ENCODE peak calls at places on chromosomes 5 and 9, in eight cellular contexts. R is HepG2, E is HCT116, H is H1, B is A549, N is endothelial cell of umbilical vein, G is GM12878, O is K562. V is an unnamed sample.

GRCh38 chr5:111927191-111927590 is 170.2 kb upstream of the NREP start:
- DNase-seq in R (no peak), E (no peak), H (no peak), B (no peak), N (no peak), G (no peak), O (no peak), V (no peak)

GRCh38 chr5:151477106-151477505 is 29.7 kb downstream of the SLC36A1 start:
- DNase-seq in R (no peak), E (no peak), H (no peak), B (no peak), N (peak; percentile 45), G (no peak), O (no peak), V (peak; percentile 57)

GRCh38 chr9:127159949-127160610 is 37.6 kb upstream of the ANGPTL2 start:
- DNase-seq in R (no peak), E (no peak), H (peak; percentile 43), B (no peak), N (no peak), G (no peak), O (no peak), V (no peak)

GRCh38 chr5:158840193-158840592 is 259.5 kb downstream of the EBF1 start:
- DNase-seq in R (no peak), E (no peak), H (no peak), B (no peak), N (no peak), G (no peak), O (no peak), V (no peak)

GRCh38 chr9:22169243-22169642 is 160.1 kb upstream of the CDKN2B start:
- DNase-seq in R (no peak), E (no peak), H (no peak), B (no peak), N (no peak), G (no peak), O (no peak), V (no peak)

GRCh38 chr5:179536676-179537075 is 13.7 kb upstream of the RUFY1 start:
- DNase-seq in R (no peak), E (no peak), H (no peak), B (no peak), N (no peak), G (no peak), O (no peak), V (no peak)

GRCh38 chr9:87063883-87064282 is 116.6 kb upstream of the GAS1 start:
- DNase-seq in R (no peak), E (no peak), H (no peak), B (no peak), N (no peak), G (no peak), O (no peak), V (no peak)

GRCh38 chr5:149740866-149741459 is 10.9 kb downstream of the PPARGC1B start:
- DNase-seq in R (no peak), E (no peak), H (no peak), B (no peak), N (no peak), G (no peak), O (no peak), V (no peak)

GRCh38 chr5:175246242-175246891 is 197.6 kb downstream of the DRD1 start:
- DNase-seq in R (no peak), E (peak; percentile 84), H (no peak), B (peak; percentile 80), N (no peak), G (no peak), O (peak; percentile 3), V (peak; percentile 11)

GRCh38 chr9:124617477-124618141 is 110.4 kb upstream of the NR5A1 start:
- DNase-seq in R (peak; percentile 66), E (peak; percentile 68), H (peak; percentile 93), B (peak; percentile 87), N (peak; percentile 75), G (peak; percentile 56), O (peak; percentile 87), V (peak; percentile 81)

GRCh38 chr9:70066874-70067273 is 23.2 kb downstream of the MAMDC2 start:
- DNase-seq in R (no peak), E (no peak), H (no peak), B (no peak), N (no peak), G (no peak), O (no peak), V (no peak)

GRCh38 chr5:176889321-176890280 is 9.5 kb downstream of the HK3 start:
- DNase-seq in R (no peak), E (no peak), H (no peak), B (no peak), N (no peak), G (no peak), O (no peak), V (no peak)

GRCh38 chr5:176890455-176891330 is 8.5 kb downstream of the HK3 start:
- DNase-seq in R (no peak), E (no peak), H (no peak), B (no peak), N (no peak), G (no peak), O (no peak), V (no peak)

GRCh38 chr5:176888865-176889165 is 10.3 kb downstream of the HK3 start:
- DNase-seq in R (no peak), E (no peak), H (no peak), B (no peak), N (no peak), G (no peak), O (no peak), V (no peak)

GRCh38 chr5:176892663-176893062 is 6.5 kb downstream of the HK3 start:
- DNase-seq in R (no peak), E (no peak), H (no peak), B (no peak), N (no peak), G (no peak), O (no peak), V (no peak)

GRCh38 chr5:176891331-176891958 is 7.7 kb downstream of the HK3 start:
- DNase-seq in R (no peak), E (no peak), H (no peak), B (no peak), N (no peak), G (no peak), O (no peak), V (no peak)
- TF ChIP-seq MAX in R (no peak), E (no peak), H (no peak), B (no peak), N (no peak), G (no peak), O (no peak), V (no peak)

DNA sequence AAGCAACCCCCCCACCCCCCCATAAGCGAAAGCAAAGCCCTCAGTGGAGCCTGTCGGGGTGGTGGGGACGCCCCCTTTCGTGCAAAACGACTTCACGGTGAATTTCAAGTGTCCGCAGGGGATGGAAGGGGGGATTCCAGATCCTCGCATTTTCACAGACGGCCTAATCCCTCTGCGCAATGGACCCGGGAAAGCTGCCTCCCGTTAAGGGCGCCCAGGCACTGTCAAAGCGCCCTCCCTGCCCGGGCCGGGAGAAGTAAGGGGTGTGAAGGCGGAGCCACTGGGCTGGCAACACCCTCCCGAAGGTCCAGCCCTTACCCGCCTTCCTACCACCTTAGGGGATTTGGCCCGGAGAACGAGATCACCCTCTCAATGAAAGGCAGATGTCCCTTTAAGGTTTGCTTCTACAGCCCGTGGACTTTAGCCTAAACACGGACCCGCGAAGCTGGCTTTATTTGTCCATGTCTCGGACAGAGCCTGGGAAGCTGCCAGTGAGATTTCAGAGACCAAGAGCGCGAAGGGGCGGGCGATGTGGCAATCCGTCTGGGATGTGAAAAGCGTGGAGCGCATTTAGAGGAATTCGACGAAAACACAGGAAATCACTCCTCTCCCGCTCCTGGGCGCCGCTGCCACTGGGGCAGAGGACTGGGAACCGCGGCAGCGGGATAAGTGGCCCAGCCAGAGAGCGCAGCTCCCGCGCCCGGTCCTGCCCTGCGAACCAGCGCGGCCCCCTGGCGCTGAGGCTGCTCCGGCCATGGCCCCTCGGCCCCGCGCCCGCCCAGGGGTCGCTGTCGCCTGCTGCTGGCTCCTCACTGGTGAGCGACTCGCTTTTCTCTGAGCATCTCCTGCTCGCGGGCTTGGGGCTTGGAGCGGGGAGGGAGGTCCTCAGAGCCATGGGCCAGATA is at the start of the genes ITGA1 and PELO:
- DNase-seq in R (peak; percentile 86), E (peak; percentile 59), H (peak; percentile 85), B (peak; percentile 68), N (peak; percentile 77), G (no peak), O (no peak), V (peak; percentile 60)
- TF ChIP-seq POLR2A in R (peak; percentile 61), E (no peak), H (peak; percentile 72), B (no peak), N (no peak), G (no peak), O (no peak), V (no peak)

DNA sequence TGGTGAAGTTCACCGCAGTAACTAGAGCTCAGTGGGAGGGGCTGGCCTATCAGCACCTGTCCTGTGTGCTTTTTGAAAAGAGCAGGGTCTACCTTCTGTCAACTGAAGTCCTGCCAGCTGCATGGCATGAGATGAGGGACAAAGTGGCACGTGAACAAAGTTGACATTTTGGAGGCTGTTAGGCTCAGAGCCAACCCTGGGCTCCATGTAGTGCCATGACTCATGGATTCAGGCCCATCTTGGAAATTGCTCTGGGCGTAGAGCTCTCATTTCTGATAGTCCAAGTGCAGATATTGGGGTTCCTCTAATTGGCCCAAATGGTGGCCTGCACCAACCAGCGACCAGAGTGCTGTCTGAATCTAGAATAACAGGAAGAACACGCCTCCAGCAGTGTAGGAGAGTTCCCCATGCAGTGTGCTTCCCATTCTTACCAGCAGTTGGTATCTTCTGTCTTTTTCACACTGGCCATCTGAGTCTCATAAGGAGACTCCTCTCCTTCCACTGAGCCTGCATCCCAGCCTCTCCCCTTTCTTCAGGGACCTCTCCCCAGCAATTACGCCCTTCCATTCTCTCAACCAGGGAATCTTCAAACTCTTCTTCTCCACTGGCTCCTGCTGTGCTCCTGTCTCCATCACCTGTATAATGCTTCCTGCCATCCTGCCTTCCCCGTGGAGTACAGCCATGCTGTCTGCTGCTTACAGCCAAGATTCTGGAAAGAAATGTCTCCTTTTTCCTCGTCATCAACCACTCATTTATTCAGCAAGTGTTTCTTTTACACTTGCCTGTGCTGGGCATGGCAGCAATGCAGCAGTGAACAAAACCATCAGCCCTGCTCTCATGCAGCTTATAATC is 30.4 kb downstream of the IRF1 start:
- DNase-seq in R (no peak), E (no peak), H (no peak), B (no peak), N (no peak), G (no peak), O (peak; percentile 38), V (peak; percentile 80)
- TF ChIP-seq MAX in R (no peak), E (no peak), H (no peak), B (no peak), N (no peak), G (no peak), O (no peak), V (no peak)

GRCh38 chr5:141322261-141322660 is 1.7 kb upstream of the TAF7 start:
- DNase-seq in R (no peak), E (no peak), H (no peak), B (no peak), N (no peak), G (no peak), O (no peak), V (no peak)

GRCh38 chr5:141328231-141328630 is 2.1 kb upstream of the PCDHGA1 start:
- DNase-seq in R (no peak), E (no peak), H (no peak), B (no peak), N (no peak), G (no peak), O (no peak), V (no peak)

GRCh38 chr5:141320225-141321169 is at the start of gene TAF7:
- DNase-seq in R (peak; percentile 89), E (peak; percentile 89), H (peak; percentile 95), B (peak; percentile 75), N (peak; percentile 91), G (peak; percentile 72), O (peak; percentile 95), V (peak; percentile 93)

GRCh38 chr5:141330299-141331080 is at the start of gene PCDHGA1:
- DNase-seq in R (peak; percentile 51), E (no peak), H (no peak), B (peak; percentile 57), N (peak; percentile 53), G (no peak), O (peak; percentile 45), V (peak; percentile 34)

GRCh38 chr5:141326088-141326854 is 4.0 kb upstream of the PCDHGA1 start:
- DNase-seq in R (peak; percentile 58), E (no peak), H (peak; percentile 73), B (no peak), N (peak; percentile 77), G (no peak), O (peak; percentile 86), V (peak; percentile 85)
- TF ChIP-seq POLR2A in R (no peak), E (no peak), H (peak; percentile 56), B (no peak), N (no peak), G (peak; percentile 66), O (peak; percentile 72), V (no peak)

V was measured in NB4.